ENCODE peak calls at places on chromosome X, in seven cellular contexts. J, P, B, W, A, Q and I are unnamed samples.

GRCh38 chrX:77597090-77597489 is 149.9 kb downstream of the FGF16 start:
- DNase-seq in J (no peak), P (peak; percentile 43), B (no peak), W (peak; percentile 2), A (peak; percentile 66), Q (no peak), I (no peak)

GRCh38 chrX:11591712-11592351 is 73.9 kb downstream of the ARHGAP6 start:
- DNase-seq in J (no peak), P (no peak), B (peak; percentile 19), W (peak; percentile 1), A (no peak), Q (no peak), I (no peak)

GRCh38 chrX:102712967-102713677 is 874 bp downstream of the GPRASP2 start:
- DNase-seq in J (peak; percentile 72), P (peak; percentile 66), B (no peak), W (peak; percentile 64), A (peak; percentile 71), Q (no peak), I (peak; percentile 33)

GRCh38 chrX:13398839-13399238 is 79.0 kb upstream of the ATXN3L start:
- DNase-seq in J (no peak), P (no peak), B (no peak), W (no peak), A (no peak), Q (no peak), I (no peak)

GRCh38 chrX:80879143-80879542 is 69.5 kb upstream of the BRWD3 start:
- DNase-seq in J (peak; percentile 25), P (peak; percentile 14), B (peak; percentile 38), W (no peak), A (peak; percentile 13), Q (no peak), I (no peak)

GRCh38 chrX:17737707-17738001 is 361 bp downstream of the SCML1 start:
- DNase-seq in J (no peak), P (no peak), B (peak; percentile 14), W (no peak), A (no peak), Q (no peak), I (no peak)

GRCh38 chrX:31497086-31497485 is 425.2 kb upstream of the FTHL17 start:
- DNase-seq in J (no peak), P (no peak), B (no peak), W (no peak), A (peak; percentile 56), Q (no peak), I (no peak)

GRCh38 chrX:21047034-21047455 is 327.2 kb upstream of the CNKSR2 start:
- DNase-seq in J (no peak), P (no peak), B (no peak), W (peak; percentile 46), A (no peak), Q (no peak), I (peak; percentile 34)

GRCh38 chrX:139889760-139890159 is 43.1 kb downstream of the ATP11C start:
- DNase-seq in J (no peak), P (peak; percentile 35), B (no peak), W (no peak), A (peak; percentile 57), Q (no peak), I (no peak)

GRCh38 chrX:94454159-94454558 is 780.2 kb downstream of the FAM133A start:
- DNase-seq in J (no peak), P (no peak), B (no peak), W (peak; percentile 18), A (no peak), Q (no peak), I (peak; percentile 6)

GRCh38 chrX:153970398-153971123 is 1.1 kb downstream of the HCFC1 start:
- DNase-seq in J (peak; percentile 68), P (peak; percentile 39), B (peak; percentile 37), W (peak; percentile 63), A (peak; percentile 69), Q (no peak), I (peak; percentile 73)

GRCh38 chrX:10397349-10397748 is 223.0 kb downstream of the MID1 start:
- DNase-seq in J (no peak), P (no peak), B (no peak), W (no peak), A (no peak), Q (no peak), I (no peak)

GRCh38 chrX:73068467-73069364 is 10.6 kb downstream of the PABPC1L2A start:
- DNase-seq in J (no peak), P (no peak), B (no peak), W (no peak), A (no peak), Q (no peak), I (no peak)

GRCh38 chrX:149114001-149114400 is 391.1 kb downstream of the IDS start:
- DNase-seq in J (no peak), P (no peak), B (no peak), W (no peak), A (no peak), Q (no peak), I (no peak)

GRCh38 chrX:21741378-21741777 is 16.5 kb downstream of the SMPX start:
- DNase-seq in J (no peak), P (no peak), B (no peak), W (no peak), A (no peak), Q (no peak), I (no peak)

GRCh38 chrX:356385-357034 is 30.2 kb downstream of the PPP2R3B start:
- DNase-seq in J (no peak), P (peak; percentile 40), B (no peak), W (no peak), A (peak; percentile 77), Q (no peak), I (no peak)

GRCh38 chrX:150569155-150569477 is 695 bp downstream of the MTM1 start:
- DNase-seq in J (peak; percentile 46), P (peak; percentile 19), B (peak; percentile 55), W (no peak), A (peak; percentile 68), Q (no peak), I (no peak)

GRCh38 chrX:10952619-10953018 is 158.5 kb upstream of the HCCS start:
- DNase-seq in J (no peak), P (no peak), B (no peak), W (peak; percentile 14), A (no peak), Q (no peak), I (no peak)

GRCh38 chrX:31228909-31229308 is 157.1 kb upstream of the FTHL17 start:
- DNase-seq in J (no peak), P (no peak), B (no peak), W (no peak), A (no peak), Q (no peak), I (no peak)

GRCh38 chrX:80290834-80291233 is 129.4 kb upstream of the TENT5D start:
- DNase-seq in J (no peak), P (no peak), B (no peak), W (no peak), A (no peak), Q (no peak), I (no peak)

GRCh38 chrX:27598312-27598711 is 8.2 kb downstream of the DCAF8L2 start:
- DNase-seq in J (peak; percentile 16), P (no peak), B (no peak), W (peak; percentile 9), A (no peak), Q (no peak), I (peak; percentile 66)

GRCh38 chrX:12441376-12442128 is 303.3 kb downstream of the FRMPD4 start:
- DNase-seq in J (no peak), P (peak; percentile 90), B (no peak), W (no peak), A (peak; percentile 10), Q (no peak), I (no peak)

GRCh38 chrX:5681159-5681558 is 547.5 kb downstream of the NLGN4X start:
- DNase-seq in J (peak; percentile 21), P (peak; percentile 9), B (no peak), W (peak; percentile 53), A (no peak), Q (no peak), I (peak; percentile 56)

GRCh38 chrX:84168095-84168494 is 19.9 kb downstream of the RPS6KA6 start:
- DNase-seq in J (no peak), P (peak; percentile 82), B (no peak), W (no peak), A (peak; percentile 65), Q (no peak), I (no peak)

DNA sequence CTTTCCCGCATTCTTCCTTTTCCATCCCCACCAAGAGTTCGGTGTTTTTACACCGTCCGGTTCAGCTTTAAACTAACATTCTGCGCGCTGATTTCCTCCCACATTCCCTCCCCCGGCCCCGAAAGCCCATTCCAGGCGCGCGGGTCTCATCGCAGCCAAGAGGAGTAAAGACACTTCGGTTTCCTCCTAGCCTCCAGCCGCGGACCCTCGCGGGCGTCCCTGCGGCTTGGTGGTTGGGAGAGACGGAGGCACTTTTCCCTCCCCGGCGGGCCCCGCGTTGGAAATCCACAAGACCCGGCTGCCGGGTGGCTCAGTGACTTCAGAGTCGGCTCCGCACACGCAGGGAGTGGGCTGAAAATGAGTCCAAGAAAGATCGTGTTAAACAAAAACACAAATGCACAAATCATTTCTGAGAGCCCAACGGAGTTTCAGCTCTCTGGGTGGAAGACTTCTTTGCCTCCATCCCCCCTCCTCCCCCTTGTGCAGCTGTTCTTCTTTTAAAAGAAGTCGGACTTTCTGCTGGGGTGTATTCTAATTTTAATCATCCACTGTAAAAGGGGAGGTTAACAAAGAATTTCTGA is 2.0 kb upstream of the ARX start:
- DNase-seq in J (no peak), P (no peak), B (no peak), W (no peak), A (no peak), Q (no peak), I (peak; percentile 75)
- TF ChIP-seq EZH2 in J (peak; percentile 100), P (no peak), B (no peak), W (peak; percentile 55), A (peak; percentile 30), Q (no peak), I (peak; percentile 93)

DNA sequence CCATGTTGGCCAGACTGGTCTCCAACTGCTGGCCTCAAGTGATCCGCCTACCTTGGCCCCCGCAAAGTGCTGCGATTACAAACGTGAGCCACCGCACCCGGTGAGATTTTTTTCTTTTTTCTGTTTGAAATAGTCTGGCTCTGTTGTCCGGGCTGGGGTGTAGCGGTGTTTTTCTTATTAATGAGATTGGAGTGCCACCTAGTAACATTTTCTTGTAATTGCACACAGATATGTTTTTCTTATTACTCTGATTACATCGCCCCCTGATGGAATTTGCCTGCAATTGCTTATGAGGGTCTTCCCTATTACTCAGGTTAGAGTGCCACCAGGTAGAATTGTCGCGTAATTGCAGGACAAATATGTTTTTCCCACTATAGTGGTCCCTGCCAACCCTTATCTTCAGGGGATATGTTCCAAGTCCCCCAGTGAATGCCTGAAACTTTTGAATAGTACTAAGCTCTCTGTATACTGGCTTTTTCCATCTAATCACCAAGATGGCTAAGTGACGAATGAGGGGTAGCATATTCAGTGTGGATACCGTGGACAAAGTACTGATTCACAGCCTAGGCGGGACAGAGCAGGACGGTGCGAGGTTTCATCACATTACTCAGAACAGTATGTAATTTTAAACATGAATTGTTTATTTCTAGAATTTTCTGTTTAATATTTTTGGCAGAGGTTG is 8.6 kb upstream of the PDHA1 start:
- DNase-seq in J (no peak), P (peak; percentile 55), B (peak; percentile 79), W (peak; percentile 83), A (no peak), Q (peak; percentile 40), I (peak; percentile 62)
- TF ChIP-seq EZH2phosphoT487 in J (no peak), P (no peak), B (no peak), W (no peak), A (no peak), Q (no peak), I (no peak)

GRCh38 chrX:1465261-1466231 is 12.8 kb upstream of the ASMTL start:
- DNase-seq in J (no peak), P (no peak), B (no peak), W (no peak), A (no peak), Q (no peak), I (no peak)
- H3K4me1 ChIP-seq in J (no peaks in the 10 kb centered on the region), P (peaks cover 7% of the 10 kb centered on the region), B (peaks cover 24% of the 10 kb centered on the region), W (no peaks in the 10 kb centered on the region), A (no peaks in the 10 kb centered on the region), Q (no peaks in the 10 kb centered on the region), I (no peaks in the 10 kb centered on the region)

GRCh38 chrX:43405191-43405590 is 250.9 kb upstream of the MAOA start:
- DNase-seq in J (no peak), P (no peak), B (no peak), W (no peak), A (no peak), Q (no peak), I (no peak)
- TF ChIP-seq EZH2 in J (no peak), P (no peak), B (no peak), W (no peak), A (no peak), Q (no peak), I (no peak)